ENCODE peak calls at places on chromosomes 4 and X, in four cellular contexts. G is HCT116, E is K562, F is Panc1. D is an unnamed sample.

GRCh38 chrX:42519666-42520231 is 258.2 kb downstream of the PPP1R2C start:
- DNase-seq in G (no peak), E (peak; percentile 4), F (no peak), D (no peak)

GRCh38 chr4:184968784-184969201 is 49.5 kb upstream of the HELT start:
- DNase-seq in G (no peak), E (no peak), F (no peak), D (no peak)

GRCh38 chrX:103663921-103664320 is 22.6 kb downstream of the MORF4L2 start:
- DNase-seq in G (no peak), E (no peak), F (no peak), D (no peak)

GRCh38 chr4:57490520-57490919 is 380.3 kb upstream of the IGFBP7 start:
- DNase-seq in G (no peak), E (no peak), F (no peak), D (no peak)

GRCh38 chrX:78092296-78092695 is 11.8 kb upstream of the PGK1 start:
- DNase-seq in G (peak; percentile 54), E (no peak), F (no peak), D (peak; percentile 12)

GRCh38 chrX:39493168-39493567 is 604.6 kb downstream of the BCOR start:
- DNase-seq in G (no peak), E (no peak), F (no peak), D (no peak)

GRCh38 chr4:141391771-141392170 is 171.1 kb downstream of the ZNF330 start:
- DNase-seq in G (no peak), E (no peak), F (no peak), D (no peak)

GRCh38 chr4:174461438-174462106 is 60.7 kb downstream of the HPGD start:
- DNase-seq in G (no peak), E (no peak), F (no peak), D (peak; percentile 54)

GRCh38 chr4:123446791-123447474 is 50.3 kb downstream of the SPRY1 start:
- DNase-seq in G (no peak), E (no peak), F (no peak), D (peak; percentile 71)

GRCh38 chr4:89307446-89308160 is at the start of gene GPRIN3:
- DNase-seq in G (no peak), E (no peak), F (no peak), D (no peak)

GRCh38 chr4:106868381-106869035 is 167.6 kb downstream of the DKK2 start:
- DNase-seq in G (peak; percentile 4), E (no peak), F (no peak), D (no peak)

GRCh38 chrX:110449312-110449711 is 90.7 kb downstream of the RTL9 start:
- DNase-seq in G (no peak), E (no peak), F (no peak), D (no peak)

GRCh38 chrX:110444996-110445395 is 86.3 kb downstream of the RTL9 start:
- DNase-seq in G (no peak), E (no peak), F (no peak), D (no peak)

GRCh38 chrX:110448459-110448858 is 89.8 kb downstream of the RTL9 start:
- DNase-seq in G (no peak), E (no peak), F (no peak), D (no peak)

GRCh38 chrX:110454336-110454735 is 95.7 kb downstream of the RTL9 start:
- DNase-seq in G (no peak), E (no peak), F (no peak), D (no peak)

DNA sequence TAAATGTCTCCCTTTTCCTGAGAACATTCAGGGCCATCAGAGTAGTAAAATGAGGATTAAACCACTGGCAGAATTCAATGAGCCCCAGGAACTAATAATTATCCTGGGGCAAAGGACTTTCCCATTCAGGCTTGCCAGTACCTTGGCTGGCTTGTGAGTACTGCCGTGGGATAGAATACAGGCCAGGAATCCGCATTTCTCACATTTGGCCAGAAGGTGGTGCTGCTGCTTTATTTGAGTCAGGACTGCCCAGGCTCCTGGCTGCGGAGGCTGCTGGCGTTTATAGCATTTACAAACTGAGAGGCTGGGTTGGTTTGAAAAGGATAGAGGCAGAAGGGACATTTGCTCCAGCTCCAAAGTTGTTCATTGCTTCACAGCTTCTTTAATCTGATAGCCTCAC is 91.4 kb downstream of the RTL9 start:
- DNase-seq in G (peak; percentile 29), E (peak; percentile 69), F (peak; percentile 45), D (peak; percentile 42)
- TF ChIP-seq TCF7L2 in G (no peak), E (no peak), F (no peak), D (no peak)

DNA sequence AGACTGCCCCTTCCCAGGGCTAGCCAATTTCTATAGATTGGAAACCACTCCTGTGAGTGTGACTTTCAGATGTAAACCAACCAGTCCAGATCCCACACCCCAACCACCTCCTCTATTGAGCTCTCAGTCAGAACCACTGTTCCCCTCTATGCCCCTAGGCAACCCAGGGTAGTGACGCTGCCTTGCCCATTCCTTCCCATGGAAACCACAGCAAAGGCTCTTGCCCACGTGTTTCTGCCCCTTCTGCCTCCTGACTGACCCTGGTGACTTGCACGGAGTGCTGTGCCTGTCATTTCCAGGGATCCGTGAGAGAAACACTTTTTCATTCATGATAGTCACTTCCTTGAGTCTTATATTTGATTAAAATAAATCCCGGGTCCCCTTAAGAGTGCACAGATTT is 32.4 kb downstream of the CYTL1 start:
- DNase-seq in G (no peak), E (no peak), F (no peak), D (no peak)
- TF ChIP-seq SIN3A in G (no peak), E (no peak), F (no peak), D (no peak)

DNA sequence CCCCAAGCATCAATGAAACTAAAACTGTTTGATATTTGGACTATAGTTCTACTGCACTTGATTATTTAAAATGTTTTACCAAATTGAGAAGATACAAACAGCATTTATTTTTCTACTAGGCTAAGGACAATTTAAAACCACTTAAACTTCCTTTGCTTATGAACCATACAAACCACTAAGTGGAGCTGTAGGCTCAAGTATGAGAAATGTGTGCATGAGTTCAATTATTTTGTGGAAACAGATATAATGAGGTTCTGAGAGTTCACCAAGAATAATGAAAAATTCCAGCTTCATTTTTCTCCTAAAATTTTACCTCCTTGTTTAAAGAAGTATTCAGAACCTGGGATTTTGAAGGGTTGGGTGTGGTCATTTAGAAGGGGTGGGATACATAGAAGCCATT is 63.1 kb downstream of the SERPINA7 start:
- DNase-seq in G (peak; percentile 12), E (no peak), F (no peak), D (peak; percentile 33)
- TF ChIP-seq TCF7L2 in G (no peak), E (no peak), F (no peak), D (no peak)

DNA sequence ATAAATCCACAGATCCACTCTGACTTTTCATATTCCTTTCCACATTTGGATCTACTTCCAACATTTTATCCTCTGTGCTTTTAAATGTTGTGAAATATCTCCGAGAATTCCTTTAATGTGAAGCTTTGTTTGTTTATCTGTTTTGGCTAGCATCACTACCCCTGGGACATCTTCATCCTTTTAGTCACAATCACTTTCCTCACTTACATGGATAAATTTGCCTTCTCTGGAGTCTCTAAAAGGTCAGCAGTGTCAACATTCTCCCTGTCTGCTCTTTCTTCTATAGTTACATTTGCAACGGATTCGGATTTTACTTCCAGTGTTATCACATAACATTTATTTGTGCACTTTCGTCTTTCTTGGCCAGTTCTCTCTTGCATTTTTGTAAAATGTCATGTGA is 34.2 kb upstream of the LRAT start:
- DNase-seq in G (no peak), E (no peak), F (no peak), D (no peak)
- TF ChIP-seq SIN3A in G (no peak), E (no peak), F (no peak), D (no peak)

DNA sequence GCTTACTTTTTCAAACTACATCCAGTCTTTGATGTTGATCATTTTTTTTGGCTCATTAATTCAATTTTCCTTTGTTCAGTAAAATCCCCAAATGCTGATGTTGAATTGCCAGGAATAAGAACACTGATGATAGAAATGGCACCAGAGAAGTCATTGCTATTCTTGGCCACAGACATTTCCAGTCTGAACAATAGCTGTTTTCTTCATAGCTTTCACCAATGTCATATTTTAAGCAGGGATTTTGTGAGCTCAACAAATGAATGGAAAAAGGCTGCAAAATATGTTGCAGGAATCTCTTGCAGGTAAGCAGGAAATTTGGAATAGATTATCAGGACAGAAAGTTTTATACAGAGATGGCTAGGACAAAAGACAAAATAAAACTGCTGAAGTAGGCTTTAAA is 40.5 kb upstream of the GLRB start:
- DNase-seq in G (no peak), E (no peak), F (no peak), D (no peak)
- TF ChIP-seq TCF7L2 in G (no peak), E (no peak), F (no peak), D (no peak)

GRCh38 chr4:8343051-8343966 is 73.8 kb downstream of the HTRA3 start:
- DNase-seq in G (no peak), E (no peak), F (no peak), D (no peak)

GRCh38 chr4:8343967-8344331 is 74.4 kb downstream of the HTRA3 start:
- DNase-seq in G (no peak), E (no peak), F (no peak), D (no peak)

GRCh38 chr4:8342651-8343050 is 73.1 kb downstream of the HTRA3 start:
- DNase-seq in G (no peak), E (no peak), F (no peak), D (no peak)

GRCh38 chr4:8341691-8342090 is 72.1 kb downstream of the HTRA3 start:
- DNase-seq in G (no peak), E (no peak), F (no peak), D (no peak)

DNA sequence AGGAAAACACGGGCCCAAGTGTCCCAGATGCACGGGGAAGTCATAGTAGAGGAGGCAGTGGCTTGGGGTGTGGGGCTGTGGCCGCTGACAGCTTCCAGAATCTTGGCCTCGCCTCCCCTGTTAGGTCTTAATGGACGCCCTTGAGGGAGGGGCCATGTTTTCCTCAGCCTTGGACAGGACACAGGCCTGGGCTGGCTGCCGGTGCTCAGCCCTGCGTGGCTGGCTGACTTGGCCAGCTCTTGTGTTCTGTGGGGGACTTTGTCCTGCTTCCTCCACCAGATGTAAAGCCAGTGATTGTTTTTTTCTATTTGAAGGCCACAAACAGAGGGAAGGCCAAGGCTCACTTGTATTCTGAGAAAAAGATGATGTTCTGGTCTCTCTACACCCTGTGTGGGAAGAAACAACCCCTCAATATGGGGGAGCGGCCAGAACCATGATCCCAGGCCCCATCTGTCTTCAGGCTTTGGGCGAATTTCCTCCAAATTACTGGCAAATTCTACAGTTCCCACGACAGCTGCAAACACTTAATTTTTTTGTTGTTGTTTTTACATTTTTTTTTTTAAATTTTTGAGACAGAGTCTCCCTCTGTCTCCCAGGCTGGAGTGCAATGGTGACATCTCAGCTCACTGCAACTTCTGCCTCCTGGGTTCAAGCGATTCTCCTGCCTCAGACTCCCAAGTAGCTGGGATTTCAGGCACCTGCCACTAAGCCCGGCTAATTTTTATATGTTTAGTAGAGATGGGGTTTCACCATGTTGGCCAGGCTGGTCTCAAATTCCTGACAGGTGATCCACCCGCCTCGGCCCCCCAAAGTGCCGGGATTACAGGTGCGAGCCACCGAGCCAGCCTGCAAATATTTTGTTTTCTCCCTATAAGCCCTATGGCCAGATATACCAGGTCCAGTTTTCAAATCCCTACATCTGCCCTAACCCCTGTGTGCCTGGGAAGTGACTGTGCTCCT is 71.4 kb downstream of the HTRA3 start:
- DNase-seq in G (no peak), E (no peak), F (no peak), D (no peak)
- TF ChIP-seq SIN3A in G (no peak), E (no peak), F (no peak), D (no peak)

DNA sequence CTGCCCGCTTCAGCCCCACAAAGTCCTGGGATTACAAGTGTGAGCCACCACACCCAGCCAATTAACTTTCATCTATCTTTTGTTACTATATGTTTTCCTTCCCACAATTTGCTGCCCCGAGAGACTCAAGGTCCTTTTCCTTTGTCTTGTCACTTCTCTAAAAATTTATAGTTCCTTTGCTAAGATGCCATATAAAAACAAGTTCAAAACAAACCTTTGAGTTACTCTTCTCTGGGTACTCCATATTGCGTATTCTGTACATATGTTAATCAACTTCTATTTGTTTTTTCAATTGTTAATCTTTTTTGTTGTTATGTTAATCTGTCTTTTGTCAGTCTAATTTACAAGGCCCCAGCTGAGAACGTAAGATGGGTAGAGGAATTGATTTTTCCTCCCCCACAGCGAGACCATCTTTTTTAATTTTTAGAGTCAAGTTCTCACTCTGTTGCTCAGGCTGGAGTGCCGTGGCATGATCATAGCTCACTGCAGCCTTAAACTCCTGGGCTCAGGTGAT is 7.1 kb upstream of the PPEF2 start:
- DNase-seq in G (no peak), E (no peak), F (no peak), D (no peak)
- TF ChIP-seq TCF7L2 in G (no peak), E (no peak), F (no peak), D (no peak)

D was measured in HepG2.